ENCODE peak calls at places on chromosomes 12 and 14, in five cellular contexts. B, T, F, N and M are unnamed samples.

GRCh38 chr12:130435826-130436225 is 98.1 kb downstream of the PIWIL1 start:
- DNase-seq in F (no peak), T (no peak), N (no peak), B (no peak), M (no peak)

GRCh38 chr12:48446372-48446771 is 26.0 kb upstream of the ANP32D start:
- DNase-seq in B (no peak), T (no peak), F (no peak), N (peak), M (no peak)

GRCh38 chr12:49069507-49070346 is at the start of gene RHEBL1:
- DNase-seq in F (peak), B (peak), T (peak), N (peak), M (peak)

GRCh38 chr14:75434557-75435248 is 6.9 kb downstream of the JDP2 start:
- DNase-seq in F (no peak), B (no peak), N (no peak), T (no peak), M (no peak)

GRCh38 chr12:109461846-109462766 is 15.0 kb downstream of the KCTD10 start:
- DNase-seq in T (no peak), B (no peak), N (peak), F (peak), M (peak)

GRCh38 chr12:6778212-6778570 is 5.9 kb downstream of the LAG3 start:
- DNase-seq in F (no peak), N (peak), B (no peak), T (no peak), M (no peak)

GRCh38 chr12:125954362-125954761 is 889.1 kb downstream of the AACS start:
- DNase-seq in B (no peak), F (no peak), T (no peak), N (peak), M (no peak)

GRCh38 chr12:114682101-114682919 is 1.7 kb downstream of the TBX3 start:
- DNase-seq in B (no peak), F (no peak), N (no peak), T (no peak), M (no peak)

GRCh38 chr14:99133563-99134332 is 138.2 kb downstream of the BCL11B start:
- DNase-seq in T (no peak), F (no peak), N (no peak), B (no peak), M (no peak)

GRCh38 chr14:103621860-103622259 is 7.2 kb upstream of the KLC1 start:
- DNase-seq in N (no peak), F (no peak), T (no peak), B (no peak), M (no peak)

GRCh38 chr14:71497645-71498086 is 434.6 kb upstream of the RGS6 start:
- DNase-seq in N (no peak), T (no peak), F (no peak), B (no peak), M (no peak)

GRCh38 chr12:19129121-19129485 is 430 bp upstream of the PLEKHA5 start:
- DNase-seq in T (peak), B (no peak), F (no peak), N (no peak), M (no peak)

GRCh38 chr12:11901687-11902524 is 168.8 kb upstream of the BCL2L14 start:
- DNase-seq in T (no peak), F (no peak), B (no peak), N (no peak), M (no peak)

GRCh38 chr12:80763874-80764273 is 47.2 kb downstream of the MYF5 start:
- DNase-seq in T (peak), F (no peak), B (no peak), N (peak), M (no peak)

GRCh38 chr12:96919510-96920210 is 12.6 kb downstream of the NEDD1 start:
- DNase-seq in N (no peak), T (no peak), B (no peak), F (no peak), M (no peak)

GRCh38 chr14:77026930-77027537 is 1.5 kb downstream of the IRF2BPL start:
- DNase-seq in F (peak), T (no peak), B (peak), N (peak), M (no peak)

GRCh38 chr12:109637341-109637740 is 63.7 kb downstream of the MVK start:
- DNase-seq in T (no peak), N (no peak), B (no peak), F (no peak), M (no peak)

GRCh38 chr12:47216150-47216677 is 136.5 kb upstream of the AMIGO2 start:
- DNase-seq in N (no peak), F (no peak), T (no peak), B (no peak), M (no peak)

GRCh38 chr12:11716794-11717532 is 67.5 kb downstream of the ETV6 start:
- DNase-seq in B (no peak), N (no peak), F (no peak), T (no peak), M (no peak)

GRCh38 chr14:78530078-78530477 is 359.9 kb downstream of the NRXN3 start:
- DNase-seq in N (peak), F (no peak), B (peak), T (no peak), M (no peak)

GRCh38 chr12:106032141-106032925 is 106.4 kb downstream of the NUAK1 start:
- DNase-seq in B (no peak), T (no peak), F (no peak), N (no peak), M (no peak)

GRCh38 chr12:96195845-96196451 is 1.8 kb downstream of the ELK3 start:
- DNase-seq in B (no peak), T (no peak), N (peak), F (peak), M (no peak)

GRCh38 chr14:89394920-89395319 is 22.1 kb downstream of the FOXN3 start:
- DNase-seq in F (no peak), B (no peak), T (no peak), N (no peak), M (no peak)

GRCh38 chr14:85416771-85417170 is 113.2 kb upstream of the FLRT2 start:
- DNase-seq in T (no peak), B (no peak), N (no peak), F (no peak), M (no peak)

GRCh38 chr12:51695241-51696010 is 104.4 kb downstream of the SCN8A start:
- DNase-seq in N (no peak), T (no peak), B (no peak), F (no peak), M (no peak)

GRCh38 chr12:31491819-31492598 is 98.9 kb downstream of the DENND5B start:
- DNase-seq in T (peak), F (no peak), N (no peak), B (no peak), M (no peak)

GRCh38 chr12:25151476-25151875 is 43.5 kb downstream of the DNAI7 start:
- DNase-seq in F (peak), N (peak), B (no peak), T (no peak), M (no peak)